ENCODE peak calls at places on chromosomes 6 and 20, in ten cellular contexts. H, W, J, P, B, M, G, L, I and T are unnamed samples.

GRCh38 chr20:44211177-44212039 is 837 bp upstream of the OSER1 start:
- DNase-seq in H (no peak), W (no peak), B (no peak), J (peak; percentile 53), L (no peak), P (peak; percentile 42), G (no peak), I (peak; percentile 77), M (no peak), T (no peak)

GRCh38 chr6:32252326-32253009 is 28.6 kb upstream of the NOTCH4 start:
- DNase-seq in H (no peak), P (no peak), G (no peak), M (no peak), L (no peak), B (no peak), W (no peak), I (no peak), J (no peak), T (no peak)

GRCh38 chr6:157405986-157406385 is 25.0 kb downstream of the ZDHHC14 start:
- DNase-seq in M (no peak), G (no peak), J (no peak), B (no peak), P (peak; percentile 76), H (no peak), W (no peak), I (peak; percentile 6), L (no peak), T (no peak)

GRCh38 chr6:43453831-43454230 is 1.5 kb downstream of the DLK2 start:
- DNase-seq in G (no peak), I (no peak), P (no peak), J (no peak), B (no peak), M (no peak), L (no peak), W (no peak), H (no peak), T (no peak)

GRCh38 chr20:63071541-63072181 is 64.9 kb upstream of the BHLHE23 start:
- DNase-seq in I (peak; percentile 86), W (no peak), J (peak; percentile 37), P (peak; percentile 60), L (no peak), H (no peak), M (no peak), G (no peak), B (no peak), T (no peak)

GRCh38 chr20:25695532-25696383 is 895 bp downstream of the ZNF337 start:
- DNase-seq in L (no peak), B (peak; percentile 12), I (peak; percentile 11), G (no peak), H (no peak), M (no peak), J (no peak), P (peak; percentile 20), W (peak; percentile 4), T (no peak)

GRCh38 chr6:26553739-26554668 is 15.8 kb downstream of the HMGN4 start:
- DNase-seq in L (peak; percentile 72), M (peak; percentile 35), G (peak; percentile 83), B (peak; percentile 83), P (peak; percentile 84), I (peak; percentile 94), W (peak; percentile 48), H (peak; percentile 15), J (peak; percentile 59), T (peak; percentile 67)

GRCh38 chr6:47145212-47145611 is 103.1 kb upstream of the ADGRF1 start:
- DNase-seq in P (peak; percentile 66), M (no peak), H (no peak), I (peak; percentile 45), W (no peak), L (no peak), B (no peak), G (no peak), J (no peak), T (no peak)

GRCh38 chr6:52415917-52416628 is 4.1 kb upstream of the EFHC1 start:
- DNase-seq in H (no peak), B (no peak), I (peak; percentile 66), W (no peak), G (no peak), M (no peak), J (no peak), L (no peak), P (peak; percentile 34), T (no peak)

GRCh38 chr6:144782634-144783033 is 497.5 kb downstream of the UTRN start:
- DNase-seq in I (no peak), W (no peak), M (no peak), P (no peak), H (no peak), J (no peak), L (no peak), B (no peak), G (no peak), T (no peak)

GRCh38 chr6:132499757-132500156 is 13.2 kb downstream of the STX7 start:
- DNase-seq in H (no peak), G (no peak), B (no peak), M (no peak), J (no peak), L (no peak), I (no peak), W (no peak), P (peak; percentile 46), T (no peak)

GRCh38 chr20:32336918-32337347 is 21.2 kb upstream of the ASXL1 start:
- DNase-seq in L (no peak), P (peak; percentile 54), H (peak; percentile 11), J (no peak), G (no peak), B (no peak), W (no peak), I (peak; percentile 60), M (no peak), T (no peak)

GRCh38 chr6:87806635-87807034 is 104.6 kb upstream of the AKIRIN2 start:
- DNase-seq in H (peak; percentile 28), L (no peak), M (no peak), B (no peak), P (no peak), I (peak; percentile 62), W (no peak), J (no peak), G (no peak), T (no peak)

GRCh38 chr6:129671442-129672344 is 38.3 kb downstream of the ARHGAP18 start:
- DNase-seq in B (no peak), W (no peak), H (no peak), L (no peak), M (no peak), I (peak; percentile 70), P (peak; percentile 38), G (no peak), J (no peak), T (peak; percentile 45)

GRCh38 chr6:13425270-13425905 is 62.0 kb downstream of the GFOD1 start:
- DNase-seq in P (no peak), L (no peak), B (no peak), M (no peak), H (no peak), J (no peak), G (peak; percentile 33), I (no peak), W (no peak), T (no peak)

GRCh38 chr6:7004581-7005297 is 103.0 kb upstream of the RREB1 start:
- DNase-seq in M (no peak), H (no peak), I (peak; percentile 78), L (no peak), W (no peak), P (peak; percentile 37), J (no peak), G (no peak), B (no peak), T (no peak)

GRCh38 chr20:1489764-1490436 is 1.3 kb downstream of the SIRPB2 start:
- DNase-seq in P (no peak), I (no peak), J (no peak), M (no peak), H (no peak), W (no peak), B (no peak), L (no peak), G (peak; percentile 62), T (no peak)

GRCh38 chr20:25498280-25498606 is 87.1 kb downstream of the NINL start:
- DNase-seq in H (no peak), G (no peak), P (no peak), W (no peak), B (no peak), J (no peak), L (no peak), M (no peak), I (no peak), T (no peak)

GRCh38 chr6:142207265-142207877 is 60.3 kb downstream of the VTA1 start:
- DNase-seq in J (no peak), I (peak; percentile 65), L (peak; percentile 20), G (no peak), M (no peak), W (no peak), B (peak; percentile 51), P (peak; percentile 54), H (peak; percentile 4), T (no peak)

GRCh38 chr6:12875061-12875460 is 158.5 kb downstream of the PHACTR1 start:
- DNase-seq in B (no peak), P (no peak), M (no peak), I (peak; percentile 48), J (no peak), H (no peak), W (no peak), L (no peak), G (no peak), T (no peak)

GRCh38 chr6:22296936-22297335 is at the start of gene PRL:
- DNase-seq in J (no peak), I (no peak), H (no peak), B (no peak), M (no peak), G (no peak), P (no peak), L (no peak), W (no peak), T (no peak)

GRCh38 chr6:125872259-125872921 is 81.6 kb downstream of the NCOA7 start:
- DNase-seq in I (no peak), W (no peak), J (no peak), G (no peak), P (peak; percentile 30), B (no peak), L (no peak), M (no peak), H (no peak), T (no peak)

GRCh38 chr6:13847651-13848050 is 33.3 kb upstream of the MCUR1 start:
- DNase-seq in L (no peak), W (no peak), H (no peak), P (no peak), B (no peak), G (no peak), J (no peak), M (no peak), I (no peak), T (no peak)